ENCODE peak calls at places on chromosome 19, in ten cellular contexts. O is NCI-H2029; R is stimulated activated CD4-positive, alpha-beta T cell treated with anti-CD3 and anti-CD28 coated beads, Interleukin-1b, Interleukin-23, amount 100 ng/mL, for 24 hours; U is KG1; N is stomach; L is KBM-7; W is AG09309; H is RWPE1; I is GM23248; Y is NCI-H1417. F is an unnamed sample.

GRCh38 chr19:33156354-33156753 is 24.4 kb downstream of the WDR88 start:
- DNase-seq in O (no peak), R (no peak), U (no peak), N (no peak), L (no peak), W (no peak), H (no peak), I (peak), Y (no peak), F (no peak)

GRCh38 chr19:29491995-29492577 is 33.7 kb upstream of the VSTM2B start:
- DNase-seq in O (no peak), R (no peak), U (no peak), N (no peak), L (no peak), W (no peak), H (no peak), I (no peak), Y (no peak), F (no peak)

GRCh38 chr19:46049597-46049996 is 8.8 kb upstream of the IGFL4 start:
- DNase-seq in O (no peak), R (no peak), U (no peak), N (no peak), L (peak), W (no peak), H (no peak), I (no peak), Y (peak), F (no peak)

GRCh38 chr19:16876904-16877361 is 11.9 kb upstream of the F2RL3 start:
- DNase-seq in O (no peak), R (no peak), U (no peak), N (no peak), L (peak), W (no peak), H (no peak), I (no peak), Y (no peak), F (peak)

GRCh38 chr19:570315-570714 is 2.1 kb upstream of the BSG start:
- DNase-seq in O (no peak), R (no peak), U (no peak), N (no peak), L (no peak), W (no peak), H (no peak), I (no peak), Y (no peak), F (no peak)

GRCh38 chr19:31054430-31054829 is 294.8 kb downstream of the TSHZ3 start:
- DNase-seq in O (no peak), R (peak), U (peak), N (peak), L (peak), W (peak), H (peak), I (peak), Y (no peak), F (no peak)

GRCh38 chr19:17565611-17566010 is 10.2 kb downstream of the COLGALT1 start:
- DNase-seq in O (no peak), R (no peak), U (no peak), N (no peak), L (no peak), W (no peak), H (no peak), I (no peak), Y (no peak), F (no peak)

GRCh38 chr19:49151339-49152217 is 3.6 kb downstream of the HRC start:
- DNase-seq in O (peak), R (no peak), U (no peak), N (peak), L (peak), W (no peak), H (peak), I (peak), Y (peak), F (peak)

GRCh38 chr19:36638862-36639510 is 27.7 kb downstream of the ZNF461 start:
- DNase-seq in O (no peak), R (no peak), U (no peak), N (no peak), L (peak), W (no peak), H (no peak), I (peak), Y (no peak), F (no peak)

GRCh38 chr19:57171551-57172081 is 4.3 kb upstream of the DUXA start:
- DNase-seq in O (no peak), R (no peak), U (no peak), N (no peak), L (no peak), W (no peak), H (peak), I (peak), Y (no peak), F (no peak)

GRCh38 chr19:289651-290538 is 1.3 kb downstream of the PLPP2 start:
- DNase-seq in O (peak), R (no peak), U (no peak), N (peak), L (no peak), W (no peak), H (peak), I (peak), Y (peak), F (peak)

GRCh38 chr19:43620061-43621001 is 902 bp upstream of the ZNF428 start:
- DNase-seq in O (no peak), R (peak), U (no peak), N (no peak), L (no peak), W (no peak), H (no peak), I (no peak), Y (no peak), F (no peak)

GRCh38 chr19:49890349-49891311 is 6.1 kb downstream of the IL4I1 start:
- DNase-seq in O (peak), R (peak), U (no peak), N (peak), L (no peak), W (no peak), H (peak), I (peak), Y (peak), F (no peak)

GRCh38 chr19:8423821-8424223 is 10.7 kb downstream of the MARCHF2 start:
- DNase-seq in O (peak), R (no peak), U (no peak), N (peak), L (peak), W (peak), H (peak), I (peak), Y (no peak), F (no peak)

GRCh38 chr19:34145741-34146202 is 26.5 kb upstream of the LSM14A start:
- DNase-seq in O (peak), R (peak), U (peak), N (peak), L (peak), W (peak), H (peak), I (peak), Y (peak), F (peak)

GRCh38 chr19:46618670-46619231 is 6.1 kb downstream of the PTGIR start:
- DNase-seq in O (peak), R (no peak), U (no peak), N (peak), L (no peak), W (no peak), H (no peak), I (peak), Y (no peak), F (no peak)